ENCODE peak calls at places on chromosome 19, in seven cellular contexts. K is sciatic nerve; P is left cardiac atrium; H is AG09319; T is AG10803; Z is activated naive CD8-positive, alpha-beta T cell treated with anti-CD3 and anti-CD28 coated beads, Interleukin-2, amount 50 U/mL, for 24 hours; Y is mucosa of gallbladder. J is an unnamed sample.

GRCh38 chr19:30049226-30049625 is 107.2 kb downstream of the URI1 start:
- DNase-seq in H (no peak), P (no peak), K (no peak), T (no peak), Z (no peak), Y (no peak), J (no peak)

GRCh38 chr19:6476155-6476895 is 5.3 kb downstream of the DENND1C start:
- DNase-seq in Z (peak), K (peak), P (peak), Y (peak), H (no peak), T (peak), J (peak)

GRCh38 chr19:372306-372890 is 27.8 kb upstream of the MIER2 start:
- DNase-seq in H (peak), Y (peak), T (peak), K (no peak), P (peak), Z (no peak), J (no peak)

GRCh38 chr19:31092189-31092753 is 257.0 kb downstream of the TSHZ3 start:
- DNase-seq in H (no peak), P (no peak), T (no peak), Z (no peak), K (no peak), Y (no peak), J (no peak)

GRCh38 chr19:7652061-7652641 is 15.2 kb downstream of the STXBP2 start:
- DNase-seq in P (peak), Y (peak), Z (peak), K (peak), H (peak), T (peak), J (peak)

GRCh38 chr19:6066661-6067646 is 43.3 kb downstream of the RFX2 start:
- DNase-seq in Z (no peak), K (peak), H (peak), P (peak), T (peak), Y (peak), J (peak)

GRCh38 chr19:1046836-1047695 is 7.2 kb downstream of the ABCA7 start:
- DNase-seq in Z (no peak), P (peak), T (no peak), K (no peak), Y (no peak), H (no peak), J (no peak)

GRCh38 chr19:46951236-46951986 is 68.2 kb upstream of the NPAS1 start:
- DNase-seq in H (no peak), K (no peak), Y (peak), P (no peak), Z (peak), T (peak), J (no peak)

GRCh38 chr19:9996541-9996940 is 13.8 kb downstream of the COL5A3 start:
- DNase-seq in H (no peak), Y (no peak), K (no peak), P (no peak), T (peak), Z (no peak), J (no peak)

GRCh38 chr19:15885919-15886318 is 12.0 kb downstream of the CYP4F2 start:
- DNase-seq in K (no peak), Z (no peak), P (no peak), T (no peak), Y (no peak), H (no peak), J (no peak)

GRCh38 chr19:7505682-7506384 is 10.1 kb upstream of the ZNF358 start:
- DNase-seq in K (peak), H (no peak), T (no peak), Y (no peak), P (peak), Z (peak), J (peak)

GRCh38 chr19:10695401-10696398 is 5.5 kb upstream of the QTRT1 start:
- DNase-seq in K (peak), Z (peak), T (peak), H (peak), Y (peak), P (peak), J (peak)

GRCh38 chr19:50759886-50760285 is 10.4 kb upstream of the GPR32 start:
- DNase-seq in Z (no peak), P (no peak), K (no peak), Y (no peak), H (no peak), T (peak), J (peak)

GRCh38 chr19:45767881-45768643 is 990 bp downstream of the SIX5 start:
- DNase-seq in Z (peak), K (peak), P (peak), H (no peak), T (peak), Y (peak), J (peak)

J was measured in trophoblast cell.